ENCODE peak calls at places on chromosomes 1 and 21, in eight cellular contexts. G is NCI-H1092 treated with DMSO at 0.1 percent for 48 hours; H is A549; I is NCI-H1105; K is cardiac fibroblast; A is RWPE1; L is activated CD4-positive, CD25-positive, alpha-beta regulatory T cell; U is K562. C is an unnamed sample.

GRCh38 chr1:30694248-30695175 is 28.9 kb downstream of the MATN1 start:
- DNase-seq in G (no peak), H (no peak), I (no peak), K (no peak), A (no peak), L (no peak), U (no peak), C (no peak)

GRCh38 chr1:14946011-14946359 is 207.6 kb upstream of the TMEM51 start:
- DNase-seq in G (no peak), H (no peak), I (no peak), K (no peak), A (no peak), L (no peak), U (no peak), C (no peak)

GRCh38 chr21:38351176-38351959 is 94.6 kb downstream of the KCNJ15 start:
- DNase-seq in G (no peak), H (no peak), I (no peak), K (no peak), A (no peak), L (no peak), U (no peak), C (no peak)

GRCh38 chr1:200154069-200154767 is 126.7 kb downstream of the NR5A2 start:
- DNase-seq in G (no peak), H (no peak), I (no peak), K (no peak), A (peak), L (no peak), U (peak), C (peak)

GRCh38 chr1:233151850-233152249 is 143.7 kb downstream of the PCNX2 start:
- DNase-seq in G (no peak), H (no peak), I (no peak), K (no peak), A (no peak), L (no peak), U (no peak), C (no peak)

GRCh38 chr1:11787251-11787803 is 18.4 kb downstream of the MTHFR start:
- DNase-seq in G (no peak), H (peak), I (no peak), K (peak), A (peak), L (no peak), U (no peak), C (no peak)

GRCh38 chr1:20290624-20291597 is at the start of gene VWA5B1:
- DNase-seq in G (peak), H (no peak), I (no peak), K (no peak), A (no peak), L (no peak), U (peak), C (no peak)

GRCh38 chr1:180951881-180952656 is 39.4 kb downstream of the KIAA1614 start:
- DNase-seq in G (no peak), H (no peak), I (no peak), K (no peak), A (no peak), L (no peak), U (no peak), C (no peak)

GRCh38 chr1:156582388-156583022 is 3.0 kb downstream of the TTC24 start:
- DNase-seq in G (no peak), H (no peak), I (no peak), K (no peak), A (no peak), L (no peak), U (no peak), C (no peak)

GRCh38 chr1:201889092-201889968 is 632 bp downstream of the SHISA4 start:
- DNase-seq in G (no peak), H (no peak), I (no peak), K (no peak), A (no peak), L (no peak), U (no peak), C (no peak)

GRCh38 chr21:41195311-41195710 is 27.4 kb downstream of the BACE2 start:
- DNase-seq in G (no peak), H (no peak), I (no peak), K (no peak), A (no peak), L (no peak), U (no peak), C (no peak)

GRCh38 chr1:110383311-110383990 is 7.4 kb downstream of the SLC16A4 start:
- DNase-seq in G (no peak), H (peak), I (no peak), K (no peak), A (no peak), L (no peak), U (no peak), C (peak)

GRCh38 chr1:27488523-27489138 is 1.3 kb downstream of the WASF2 start:
- DNase-seq in G (no peak), H (peak), I (no peak), K (peak), A (no peak), L (no peak), U (no peak), C (peak)

GRCh38 chr1:225474439-225474985 is 46.7 kb upstream of the LBR start:
- DNase-seq in G (no peak), H (no peak), I (no peak), K (no peak), A (no peak), L (no peak), U (no peak), C (no peak)

GRCh38 chr1:31521761-31522555 is 54.4 kb upstream of the TINAGL1 start:
- DNase-seq in G (no peak), H (no peak), I (no peak), K (no peak), A (no peak), L (no peak), U (no peak), C (no peak)

GRCh38 chr1:181061891-181062777 is 26.4 kb upstream of the IER5 start:
- DNase-seq in G (no peak), H (no peak), I (no peak), K (no peak), A (no peak), L (no peak), U (no peak), C (no peak)

GRCh38 chr1:7808253-7808844 is 24.3 kb downstream of the PER3 start:
- DNase-seq in G (peak), H (peak), I (peak), K (peak), A (peak), L (no peak), U (no peak), C (peak)

GRCh38 chr21:15617968-15618367 is 111.8 kb upstream of the USP25 start:
- DNase-seq in G (no peak), H (peak), I (peak), K (peak), A (peak), L (no peak), U (no peak), C (peak)

GRCh38 chr21:38787461-38788274 is 18.1 kb upstream of the ETS2 start:
- DNase-seq in G (no peak), H (peak), I (no peak), K (peak), A (peak), L (no peak), U (peak), C (peak)

GRCh38 chr1:198528376-198528775 is 12.1 kb downstream of the ATP6V1G3 start:
- DNase-seq in G (no peak), H (no peak), I (no peak), K (peak), A (no peak), L (no peak), U (no peak), C (no peak)

GRCh38 chr1:52296345-52296744 is 69.7 kb downstream of the CC2D1B start:
- DNase-seq in G (peak), H (peak), I (peak), K (peak), A (peak), L (no peak), U (peak), C (peak)

GRCh38 chr1:232655041-232655745 is 25.3 kb upstream of the SIPA1L2 start:
- DNase-seq in G (no peak), H (no peak), I (no peak), K (no peak), A (no peak), L (no peak), U (no peak), C (peak)

GRCh38 chr1:90716243-90716551 is 905 bp downstream of the BARHL2 start:
- DNase-seq in G (no peak), H (no peak), I (no peak), K (no peak), A (no peak), L (no peak), U (no peak), C (no peak)